ENCODE peak calls at places on chromosomes 3 and 15, in ten cellular contexts. Z is AG08395; Q is HFFc6; A is colonic mucosa; D is NCI-H187 treated with DMSO at 0.1 percent for 48 hours; J is fibroblast of villous mesenchyme; R is neural crest cell; C is naive thymus-derived CD4-positive, alpha-beta T cell; N is amygdala; U is CD8-positive, alpha-beta T cell. O is an unnamed sample.

GRCh38 chr3:42071720-42072582 is 19.2 kb upstream of the TRAK1 start:
- DNase-seq in Z (peak), Q (peak), A (peak), D (no peak), J (peak), R (no peak), C (no peak), N (peak), U (no peak), O (peak)

GRCh38 chr3:59812188-59812587 is 762.4 kb upstream of the CFAP20DC start:
- DNase-seq in Z (no peak), Q (no peak), A (no peak), D (no peak), J (no peak), R (no peak), C (no peak), N (no peak), U (no peak), O (no peak)

GRCh38 chr3:188975612-188976314 is 196.0 kb upstream of the TPRG1 start:
- DNase-seq in Z (no peak), Q (no peak), A (no peak), D (peak), J (peak), R (no peak), C (no peak), N (no peak), U (no peak), O (no peak)

GRCh38 chr3:183188895-183189462 is 26.4 kb upstream of the LAMP3 start:
- DNase-seq in Z (no peak), Q (no peak), A (peak), D (no peak), J (peak), R (peak), C (no peak), N (no peak), U (peak), O (peak)

GRCh38 chr15:85030301-85031049 is 48.8 kb downstream of the PDE8A start:
- DNase-seq in Z (peak), Q (peak), A (no peak), D (no peak), J (peak), R (no peak), C (no peak), N (no peak), U (no peak), O (peak)

GRCh38 chr3:159165972-159166371 is 364.1 kb downstream of the MFSD1 start:
- DNase-seq in Z (no peak), Q (no peak), A (no peak), D (no peak), J (peak), R (no peak), C (no peak), N (no peak), U (no peak), O (peak)

GRCh38 chr3:17356581-17356980 is 385.9 kb downstream of the TBC1D5 start:
- DNase-seq in Z (no peak), Q (no peak), A (no peak), D (no peak), J (no peak), R (no peak), C (no peak), N (no peak), U (no peak), O (no peak)

GRCh38 chr3:115445559-115445958 is 177.8 kb upstream of the GAP43 start:
- DNase-seq in Z (no peak), Q (no peak), A (no peak), D (no peak), J (no peak), R (no peak), C (no peak), N (no peak), U (no peak), O (no peak)

GRCh38 chr3:49554639-49555265 is 475 bp downstream of the BSN start:
- DNase-seq in Z (peak), Q (no peak), A (peak), D (no peak), J (peak), R (peak), C (peak), N (no peak), U (peak), O (no peak)

GRCh38 chr15:57476533-57476975 is 100.2 kb downstream of the CGNL1 start:
- DNase-seq in Z (peak), Q (peak), A (no peak), D (no peak), J (peak), R (no peak), C (no peak), N (no peak), U (no peak), O (peak)

GRCh38 chr15:60557157-60557556 is 78.2 kb upstream of the ICE2 start:
- DNase-seq in Z (no peak), Q (no peak), A (no peak), D (no peak), J (no peak), R (no peak), C (no peak), N (no peak), U (no peak), O (no peak)

GRCh38 chr15:77599899-77600298 is 32.8 kb downstream of the LINGO1 start:
- DNase-seq in Z (peak), Q (no peak), A (peak), D (no peak), J (peak), R (no peak), C (no peak), N (no peak), U (no peak), O (peak)

GRCh38 chr3:114035146-114035545 is 21.2 kb downstream of the CCDC191 start:
- DNase-seq in Z (peak), Q (peak), A (no peak), D (no peak), J (no peak), R (no peak), C (no peak), N (no peak), U (no peak), O (peak)

GRCh38 chr3:150519026-150519425 is 27.3 kb downstream of the SERP1 start:
- DNase-seq in Z (no peak), Q (no peak), A (peak), D (no peak), J (no peak), R (no peak), C (no peak), N (no peak), U (no peak), O (peak)

GRCh38 chr3:189947948-189948723 is 172.6 kb downstream of the P3H2 start:
- DNase-seq in Z (peak), Q (peak), A (peak), D (no peak), J (peak), R (no peak), C (no peak), N (no peak), U (no peak), O (peak)

GRCh38 chr3:18445421-18446066 is 20.4 kb upstream of the SATB1 start:
- DNase-seq in Z (no peak), Q (no peak), A (peak), D (no peak), J (no peak), R (no peak), C (peak), N (no peak), U (peak), O (no peak)